ENCODE peak calls at places on chromosomes 11 and 22, in four cellular contexts. G is HepG2, L is GM12878, T is H1. X is an unnamed sample.

GRCh38 chr11:101030015-101030414 is 99.6 kb downstream of the PGR start:
- DNase-seq in L (no peak), T (no peak), G (no peak), X (no peak)

GRCh38 chr22:20440637-20441591 is 3.3 kb upstream of the SCARF2 start:
- DNase-seq in T (no peak), G (no peak), L (no peak), X (no peak)

GRCh38 chr11:119551726-119552510 is 128.9 kb upstream of the THY1 start:
- DNase-seq in T (peak), G (no peak), L (no peak), X (no peak)

GRCh38 chr11:65291613-65292012 is 23.1 kb upstream of the CDC42EP2 start:
- DNase-seq in G (peak), T (no peak), L (no peak), X (no peak)

GRCh38 chr11:14905104-14906033 is 13.3 kb upstream of the CYP2R1 start:
- DNase-seq in G (no peak), L (no peak), T (peak), X (no peak)

GRCh38 chr11:101436511-101437142 is 147.2 kb downstream of the TRPC6 start:
- DNase-seq in G (peak), T (peak), L (no peak), X (peak)

GRCh38 chr11:59611570-59612565 is 3.7 kb downstream of the OSBP start:
- DNase-seq in T (no peak), G (peak), L (no peak), X (no peak)

GRCh38 chr11:115379528-115379927 is 124.7 kb downstream of the CADM1 start:
- DNase-seq in T (no peak), G (no peak), L (peak), X (no peak)

GRCh38 chr11:35539256-35539655 is 13.8 kb upstream of the PAMR1 start:
- DNase-seq in G (no peak), T (no peak), L (no peak), X (no peak)

GRCh38 chr11:123286761-123287160 is 91.7 kb upstream of the CLMP start:
- DNase-seq in L (no peak), G (no peak), T (no peak), X (no peak)

GRCh38 chr11:101390539-101390938 is 193.3 kb downstream of the TRPC6 start:
- DNase-seq in L (no peak), G (no peak), T (no peak), X (no peak)

GRCh38 chr11:59614277-59615131 is 1.1 kb downstream of the OSBP start:
- DNase-seq in G (no peak), L (no peak), T (no peak), X (no peak)

GRCh38 chr11:123454060-123454651 is 24.1 kb downstream of the GRAMD1B start:
- DNase-seq in G (no peak), L (no peak), T (no peak), X (no peak)

GRCh38 chr11:9875862-9876261 is 212.0 kb downstream of the SWAP70 start:
- DNase-seq in T (no peak), G (no peak), L (no peak), X (no peak)

GRCh38 chr11:58744988-58745704 is 13.4 kb upstream of the GLYAT start:
- DNase-seq in T (no peak), G (no peak), L (no peak), X (no peak)

GRCh38 chr11:4491878-4492606 is 9.6 kb downstream of the OR52K1 start:
- DNase-seq in T (no peak), L (no peak), G (no peak), X (no peak)

GRCh38 chr11:82701847-82702520 is 31.7 kb downstream of the FAM181B start:
- DNase-seq in T (peak), L (no peak), G (peak), X (peak)

GRCh38 chr11:63629426-63629825 is 15.2 kb upstream of the PLAAT3 start:
- DNase-seq in G (no peak), L (no peak), T (no peak), X (no peak)

GRCh38 chr11:133829566-133829965 is 15.7 kb downstream of the SPATA19 start:
- DNase-seq in G (no peak), T (peak), L (no peak), X (no peak)

GRCh38 chr11:104650234-104650633 is 248.0 kb downstream of the CASP12 start:
- DNase-seq in L (no peak), G (no peak), T (peak), X (no peak)

GRCh38 chr11:74322667-74323066 is 11.2 kb upstream of the P4HA3 start:
- DNase-seq in T (no peak), L (no peak), G (no peak), X (no peak)

GRCh38 chr11:83720675-83721074 is 434.5 kb upstream of the CCDC90B start:
- DNase-seq in T (no peak), L (no peak), G (no peak), X (no peak)

GRCh38 chr11:9896902-9897301 is 233.0 kb downstream of the SWAP70 start:
- DNase-seq in L (no peak), G (no peak), T (no peak), X (no peak)

GRCh38 chr11:10496296-10496936 is 41.4 kb downstream of the AMPD3 start:
- DNase-seq in T (no peak), G (no peak), L (no peak), X (no peak)

GRCh38 chr11:23112987-23113886 is 253.0 kb upstream of the CCDC179 start:
- DNase-seq in L (no peak), T (peak), G (peak), X (no peak)

GRCh38 chr22:46077669-46078099 is 72.6 kb upstream of the PPARA start:
- DNase-seq in L (no peak), T (no peak), G (no peak), X (no peak)

GRCh38 chr11:65932558-65932919 is 12.7 kb upstream of the TSGA10IP start:
- DNase-seq in G (no peak), L (no peak), T (peak), X (peak)

GRCh38 chr11:45163956-45164575 is 17.6 kb downstream of the PRDM11 start:
- DNase-seq in L (no peak), G (no peak), T (no peak), X (no peak)

GRCh38 chr22:26579331-26579886 is 10.5 kb downstream of the TPST2 start:
- DNase-seq in T (no peak), G (no peak), L (peak), X (no peak)

GRCh38 chr22:31682751-31683150 is 20.7 kb upstream of the PISD start:
- DNase-seq in G (no peak), L (no peak), T (no peak), X (no peak)

GRCh38 chr22:31683181-31684105 is 21.4 kb upstream of the PISD start:
- DNase-seq in T (no peak), G (no peak), L (no peak), X (no peak)

GRCh38 chr22:31678748-31679147 is 16.7 kb upstream of the PISD start:
- DNase-seq in T (no peak), G (no peak), L (no peak), X (no peak)

GRCh38 chr22:31681625-31682345 is 19.8 kb upstream of the PISD start:
- DNase-seq in L (no peak), T (no peak), G (no peak), X (no peak)

GRCh38 chr22:31680764-31681624 is 19.0 kb upstream of the PISD start:
- DNase-seq in T (no peak), G (no peak), L (no peak), X (no peak)
- TF ChIP-seq ATF3 in T (no peak), G (no peak), L (no peak), X (no peak)

GRCh38 chr11:67053896-67054850 is 2.5 kb upstream of the RHOD start:
- DNase-seq in T (peak), L (no peak), G (peak), X (peak)
- TF ChIP-seq GABPA in T (peak), L (no peak), G (no peak), X (no peak)

GRCh38 chr22:36921309-36922096 is 8.1 kb downstream of the CSF2RB start:
- DNase-seq in T (no peak), G (no peak), L (peak), X (no peak)
- TF ChIP-seq ATF3 in T (no peak), G (no peak), L (no peak), X (no peak)

DNA sequence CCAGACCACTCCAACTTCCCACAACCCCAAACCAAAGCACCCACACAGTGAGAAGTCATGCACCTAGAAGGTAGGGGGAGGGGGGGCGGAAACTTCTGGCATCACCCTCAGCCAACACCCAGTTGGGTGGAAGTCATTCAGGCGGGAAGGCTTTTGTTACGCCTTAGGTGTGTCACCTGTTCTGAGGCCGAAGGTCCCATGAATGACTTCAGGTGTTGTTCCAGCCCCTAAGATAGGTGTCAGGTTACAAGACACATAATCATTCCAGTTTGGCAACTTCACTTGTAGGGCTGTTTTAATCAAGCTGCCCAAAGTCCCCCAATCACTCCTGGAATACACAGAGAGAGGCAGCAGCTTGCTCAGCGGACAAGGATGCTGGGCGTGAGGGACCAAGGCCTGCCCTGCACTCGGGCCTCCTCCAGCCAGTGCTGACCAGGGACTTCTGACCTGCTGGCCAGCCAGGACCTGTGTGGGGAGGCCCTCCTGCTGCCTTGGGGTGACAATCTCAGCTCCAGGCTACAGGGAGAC is at the start of gene TMPRSS4:
- DNase-seq in L (no peak), T (no peak), G (no peak), X (no peak)
- TF ChIP-seq GABPA in L (no peak), T (no peak), G (no peak), X (no peak)

GRCh38 chr11:3195251-3196160 is 23.1 kb downstream of the MRGPRG start:
- DNase-seq in L (no peak), G (peak), T (peak), X (no peak)
- TF ChIP-seq ATF3 in L (no peak), G (no peak), T (no peak), X (no peak)

DNA sequence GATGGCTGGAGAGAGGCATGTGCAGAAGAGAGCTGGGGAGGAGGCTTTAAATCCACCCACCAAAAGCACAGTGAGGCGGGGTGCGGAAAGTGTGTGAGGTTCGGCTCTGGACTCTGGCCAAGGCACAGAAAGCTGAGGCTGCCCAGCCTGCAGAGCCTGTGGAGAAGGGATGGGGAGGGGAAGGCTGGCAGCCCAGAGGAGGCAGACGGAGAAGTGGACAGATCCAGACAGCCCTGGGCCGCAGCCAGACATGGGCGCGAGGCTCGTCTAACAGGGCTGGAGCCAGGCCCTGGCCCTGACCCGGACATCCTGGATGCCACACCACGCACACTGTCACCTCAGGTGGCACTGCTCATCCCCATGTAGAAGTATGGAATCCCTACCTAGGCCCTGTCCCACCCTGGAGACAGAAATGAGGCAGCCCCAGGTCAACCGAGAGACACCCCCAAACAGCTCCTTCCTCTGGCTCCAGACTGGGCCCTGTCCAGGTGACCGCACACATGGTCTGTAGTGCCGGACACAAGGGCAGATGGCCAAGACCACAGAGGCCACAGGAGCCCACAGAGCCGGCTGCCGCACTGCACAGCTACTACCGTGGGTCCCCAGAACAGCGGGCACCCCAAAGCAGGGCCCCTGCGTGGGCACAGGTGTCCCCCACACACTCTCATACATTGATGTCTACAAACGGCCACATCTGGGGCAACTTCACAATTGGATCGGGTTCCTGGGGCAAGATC is 16.6 kb upstream of the MOB2 start:
- DNase-seq in T (no peak), L (no peak), G (no peak), X (no peak)
- TF ChIP-seq GABPA in T (no peak), L (no peak), G (no peak), X (no peak)

GRCh38 chr22:37313376-37314314 is 31.3 kb downstream of the CYTH4 start:
- DNase-seq in T (no peak), L (no peak), G (no peak), X (no peak)
- TF ChIP-seq ATF3 in T (no peak), L (no peak), G (no peak), X (no peak)

GRCh38 chr22:31136155-31136554 is 4.2 kb downstream of the PLA2G3 start:
- DNase-seq in L (no peak), G (no peak), T (no peak), X (no peak)
- TF ChIP-seq GABPA in L (no peak), G (no peak), T (no peak), X (no peak)

X was measured in K562.